ENCODE peak calls at places on chromosomes 12 and 14, in seven cellular contexts. I is HCT116, J is psoas muscle, T is neural progenitor cell, Q is fibroblast of mammary gland, Z is lower leg skin, R is B cell. B is an unnamed sample.

GRCh38 chr12:52798003-52798670 is 2.2 kb upstream of the KRT3 start:
- DNase-seq in I (no peak), J (no peak), T (no peak), Q (peak; percentile 70), Z (no peak), R (no peak), B (no peak)

GRCh38 chr12:38961683-38962082 is 56.3 kb upstream of the CPNE8 start:
- DNase-seq in I (no peak), J (no peak), T (no peak), Q (no peak), Z (no peak), R (no peak), B (no peak)

GRCh38 chr12:81381951-81382350 is 304.1 kb downstream of the ACSS3 start:
- DNase-seq in I (no peak), J (no peak), T (no peak), Q (no peak), Z (no peak), R (no peak), B (no peak)

GRCh38 chr14:24196071-24197061 is 1.1 kb upstream of the TM9SF1 start:
- DNase-seq in I (no peak), J (no peak), T (peak; percentile 43), Q (peak; percentile 24), Z (no peak), R (peak; percentile 49), B (peak; percentile 65)

GRCh38 chr12:50764861-50765324 is 992 bp downstream of the ATF1 start:
- DNase-seq in I (no peak), J (no peak), T (no peak), Q (peak; percentile 45), Z (peak; percentile 23), R (peak; percentile 41), B (no peak)

GRCh38 chr12:123998960-123999359 is 25.9 kb downstream of the ZNF664 start:
- DNase-seq in I (no peak), J (no peak), T (no peak), Q (peak; percentile 54), Z (no peak), R (no peak), B (no peak)

GRCh38 chr12:124594851-124595250 is 27.4 kb upstream of the NCOR2 start:
- DNase-seq in I (no peak), J (no peak), T (no peak), Q (no peak), Z (no peak), R (no peak), B (no peak)

GRCh38 chr12:6641131-6641530 is 5.4 kb upstream of the LPAR5 start:
- DNase-seq in I (no peak), J (no peak), T (no peak), Q (no peak), Z (no peak), R (no peak), B (no peak)

GRCh38 chr12:120121766-120122293 is 5.3 kb upstream of the RAB35 start:
- DNase-seq in I (no peak), J (no peak), T (no peak), Q (no peak), Z (no peak), R (no peak), B (peak; percentile 59)

GRCh38 chr12:3683670-3684069 is 69.2 kb downstream of the CRACR2A start:
- DNase-seq in I (no peak), J (no peak), T (no peak), Q (peak; percentile 76), Z (no peak), R (no peak), B (no peak)

GRCh38 chr12:26746315-26746714 is 86.7 kb downstream of the ITPR2 start:
- DNase-seq in I (no peak), J (no peak), T (no peak), Q (peak; percentile 78), Z (no peak), R (no peak), B (no peak)

GRCh38 chr12:96501139-96501741 is 11.9 kb downstream of the CFAP54 start:
- DNase-seq in I (peak; percentile 70), J (peak; percentile 46), T (no peak), Q (peak; percentile 72), Z (no peak), R (no peak), B (no peak)

GRCh38 chr12:16189849-16190248 is 87.6 kb downstream of the SLC15A5 start:
- DNase-seq in I (no peak), J (no peak), T (peak; percentile 73), Q (no peak), Z (no peak), R (no peak), B (no peak)
- TF ChIP-seq CTCF in I (no peak), J (no peak), T (peak; percentile 59), Q (no peak), Z (no peak), R (no peak), B (no peak)

DNA sequence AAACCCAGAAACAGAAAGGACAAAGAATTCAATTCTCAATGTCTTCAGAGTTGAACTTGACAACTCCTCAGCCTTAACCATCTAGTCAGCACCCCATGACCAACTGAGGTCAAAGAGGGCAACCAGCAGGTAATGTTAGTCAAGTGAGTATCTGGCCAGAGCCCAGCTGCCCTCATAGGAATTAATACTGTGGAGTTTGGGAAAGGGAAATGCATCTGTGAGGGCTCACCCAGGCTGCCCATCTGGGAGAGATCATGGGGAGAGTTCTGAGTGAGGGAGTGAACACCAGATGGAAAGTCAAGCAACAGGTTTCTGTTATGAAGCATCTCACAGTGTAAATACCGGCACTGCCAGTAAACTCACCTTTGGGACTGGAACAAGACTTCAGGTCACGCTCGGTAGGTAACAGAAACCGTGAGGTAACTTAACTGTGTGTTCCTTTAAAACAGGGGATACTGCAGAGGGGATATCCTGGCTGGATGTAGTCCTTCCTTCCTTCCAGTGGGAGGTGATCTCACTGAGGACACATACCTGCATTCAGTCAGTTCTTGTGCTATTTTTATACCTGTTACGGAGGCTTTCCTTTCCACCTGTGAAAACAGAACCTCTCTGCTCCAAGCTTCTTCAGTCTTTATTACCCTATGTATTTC is 94.4 kb downstream of the DAD1 start:
- DNase-seq in I (no peak), J (no peak), T (no peak), Q (no peak), Z (no peak), R (no peak), B (no peak)
- TF ChIP-seq CTCF in I (peak; percentile 26), J (no peak), T (no peak), Q (no peak), Z (no peak), R (no peak), B (peak; percentile 8)

DNA sequence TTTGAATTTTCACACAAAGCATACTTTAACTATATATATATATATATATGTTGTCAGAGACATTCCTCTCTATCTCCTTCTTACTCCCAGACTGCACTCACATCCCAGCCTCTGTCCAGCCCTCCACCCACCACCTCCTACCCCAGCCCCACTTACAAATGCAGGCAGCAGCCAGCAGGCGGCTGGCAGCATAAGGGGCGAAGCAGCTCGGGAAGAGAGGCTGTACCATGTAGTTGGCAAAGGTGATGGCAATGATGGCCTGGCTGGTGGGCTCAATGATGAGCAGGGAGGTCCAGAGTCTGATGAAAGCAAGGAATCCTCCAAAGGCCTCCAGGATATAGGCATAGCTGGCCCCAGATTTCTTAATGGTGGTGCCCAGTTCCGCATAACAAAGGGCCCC is 2.5 kb downstream of the SLC7A7 start:
- DNase-seq in I (no peak), J (no peak), T (peak; percentile 34), Q (no peak), Z (no peak), R (no peak), B (no peak)
- TF ChIP-seq CTCF in I (peak; percentile 11), J (no peak), T (peak; percentile 33), Q (no peak), Z (no peak), R (no peak), B (no peak)

DNA sequence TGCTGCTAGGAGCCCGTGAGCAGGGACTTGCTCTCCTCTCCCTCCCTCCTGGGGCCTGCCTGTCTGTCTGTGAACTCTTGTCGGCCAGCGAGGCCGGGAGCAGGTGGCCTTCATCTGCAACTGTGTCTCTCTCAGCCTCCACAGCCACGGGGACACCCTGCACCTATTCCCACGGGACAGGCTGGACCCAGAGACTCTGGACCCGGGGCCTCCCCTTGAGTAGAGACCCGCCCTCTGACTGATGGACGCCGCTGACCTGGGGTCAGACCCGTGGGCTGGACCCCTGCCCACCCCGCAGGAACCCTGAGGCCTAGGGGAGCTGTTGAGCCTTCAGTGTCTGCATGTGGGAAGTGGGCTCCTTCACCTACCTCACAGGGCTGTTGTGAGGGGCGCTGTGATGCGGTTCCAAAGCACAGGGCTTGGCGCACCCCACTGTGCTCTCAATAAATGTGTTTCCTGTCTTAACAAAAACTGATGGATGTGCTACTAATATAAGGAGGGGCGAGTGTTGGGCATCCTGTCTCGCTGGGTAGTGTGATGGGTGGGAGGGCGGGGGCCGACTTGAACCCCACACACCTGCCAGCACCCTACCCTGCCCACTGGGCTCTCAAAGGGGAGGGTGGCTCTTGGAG is 34.8 kb downstream of the MEG3 start:
- DNase-seq in I (no peak), J (peak; percentile 34), T (no peak), Q (no peak), Z (no peak), R (no peak), B (no peak)
- TF ChIP-seq CTCF in I (no peak), J (no peak), T (no peak), Q (no peak), Z (no peak), R (no peak), B (no peak)

GRCh38 chr12:76786986-76787385 is 23.1 kb downstream of the ZDHHC17 start:
- DNase-seq in I (no peak), J (no peak), T (no peak), Q (no peak), Z (no peak), R (no peak), B (no peak)
- TF ChIP-seq CTCF in I (no peak), J (no peak), T (no peak), Q (no peak), Z (no peak), R (no peak), B (no peak)

GRCh38 chr14:94367896-94368590 is 20.4 kb downstream of the SERPINA1 start:
- DNase-seq in I (no peak), J (no peak), T (no peak), Q (no peak), Z (no peak), R (no peak), B (no peak)
- TF ChIP-seq CTCF in I (no peak), J (no peak), T (no peak), Q (no peak), Z (no peak), R (no peak), B (no peak)

GRCh38 chr12:126856958-126857357 is 1410.0 kb upstream of the TMEM132C start:
- DNase-seq in I (no peak), J (no peak), T (no peak), Q (no peak), Z (no peak), R (no peak), B (no peak)
- TF ChIP-seq CTCF in I (peak; percentile 19), J (no peak), T (no peak), Q (no peak), Z (no peak), R (no peak), B (no peak)